ENCODE peak calls at places on chromosomes 16 and 17, in nine cellular contexts. One of them, this sample, is unnamed.

GRCh38 chr16:80824623-80825364 is 20.4 kb upstream of the CDYL2 start:
- DNase-seq in GM23338: peak; percentile 81
- DNase-seq in SK-N-SH: peak; percentile 38
- DNase-seq in GM23248: peak; percentile 69
- DNase-seq in hepatocyte: peak; percentile 72
- DNase-seq in HCT116: peak; percentile 64
- DNase-seq in neural progenitor cell: peak; percentile 71
- DNase-seq in MM.1S: peak; percentile 55
- DNase-seq in PC-3: peak; percentile 76
- DNase-seq in this sample: peak; percentile 63

GRCh38 chr16:6081320-6081976 is 983.9 kb upstream of the EEF2KMT start:
- DNase-seq in HCT116: no peak
- DNase-seq in GM23248: peak; percentile 8
- DNase-seq in neural progenitor cell: peak; percentile 59
- DNase-seq in PC-3: peak; percentile 6
- DNase-seq in GM23338: peak; percentile 70
- DNase-seq in hepatocyte: peak; percentile 46
- DNase-seq in MM.1S: peak; percentile 53
- DNase-seq in SK-N-SH: peak; percentile 57
- DNase-seq in this sample: peak; percentile 36

GRCh38 chr16:84916850-84917249 is 94.5 kb downstream of the ZDHHC7 start:
- DNase-seq in SK-N-SH: no peak
- DNase-seq in GM23248: no peak
- DNase-seq in MM.1S: no peak
- DNase-seq in neural progenitor cell: no peak
- DNase-seq in hepatocyte: no peak
- DNase-seq in PC-3: no peak
- DNase-seq in GM23338: no peak
- DNase-seq in HCT116: no peak
- DNase-seq in this sample: no peak

GRCh38 chr16:1407749-1408148 is 6.8 kb downstream of the UNKL start:
- DNase-seq in HCT116: no peak
- DNase-seq in hepatocyte: no peak
- DNase-seq in SK-N-SH: peak; percentile 53
- DNase-seq in neural progenitor cell: no peak
- DNase-seq in GM23248: peak; percentile 61
- DNase-seq in MM.1S: no peak
- DNase-seq in GM23338: no peak
- DNase-seq in PC-3: no peak
- DNase-seq in this sample: no peak

GRCh38 chr17:49880291-49881053 is 32.6 kb upstream of the TAC4 start:
- DNase-seq in GM23248: peak; percentile 84
- DNase-seq in hepatocyte: peak; percentile 92
- DNase-seq in PC-3: peak; percentile 91
- DNase-seq in MM.1S: peak; percentile 77
- DNase-seq in GM23338: peak; percentile 96
- DNase-seq in neural progenitor cell: peak; percentile 94
- DNase-seq in SK-N-SH: peak; percentile 97
- DNase-seq in HCT116: peak; percentile 70
- DNase-seq in this sample: peak; percentile 58

GRCh38 chr16:86405319-86405718 is 105.0 kb upstream of the FOXF1 start:
- DNase-seq in hepatocyte: no peak
- DNase-seq in HCT116: no peak
- DNase-seq in SK-N-SH: no peak
- DNase-seq in neural progenitor cell: no peak
- DNase-seq in PC-3: no peak
- DNase-seq in MM.1S: no peak
- DNase-seq in GM23338: no peak
- DNase-seq in GM23248: no peak
- DNase-seq in this sample: no peak

GRCh38 chr17:80761421-80761871 is 216.8 kb downstream of the RPTOR start:
- DNase-seq in GM23338: no peak
- DNase-seq in GM23248: peak; percentile 66
- DNase-seq in HCT116: peak; percentile 72
- DNase-seq in MM.1S: no peak
- DNase-seq in PC-3: peak; percentile 95
- DNase-seq in SK-N-SH: no peak
- DNase-seq in hepatocyte: peak; percentile 31
- DNase-seq in neural progenitor cell: no peak
- DNase-seq in this sample: no peak

GRCh38 chr16:67661101-67661661 is 421 bp downstream of the PARD6A start:
- DNase-seq in neural progenitor cell: peak; percentile 90
- DNase-seq in PC-3: peak; percentile 45
- DNase-seq in MM.1S: peak; percentile 49
- DNase-seq in GM23248: peak; percentile 74
- DNase-seq in GM23338: peak; percentile 86
- DNase-seq in HCT116: no peak
- DNase-seq in SK-N-SH: peak; percentile 63
- DNase-seq in hepatocyte: peak; percentile 84
- DNase-seq in this sample: no peak

GRCh38 chr16:15976225-15976812 is 26.9 kb downstream of the ABCC1 start:
- DNase-seq in MM.1S: no peak
- DNase-seq in HCT116: no peak
- DNase-seq in GM23248: peak; percentile 59
- DNase-seq in neural progenitor cell: no peak
- DNase-seq in PC-3: no peak
- DNase-seq in hepatocyte: no peak
- DNase-seq in GM23338: no peak
- DNase-seq in SK-N-SH: no peak
- DNase-seq in this sample: no peak

GRCh38 chr17:48747445-48748363 is 19.2 kb upstream of the HOXB13 start:
- DNase-seq in neural progenitor cell: peak; percentile 65
- DNase-seq in hepatocyte: no peak
- DNase-seq in HCT116: no peak
- DNase-seq in GM23248: no peak
- DNase-seq in MM.1S: no peak
- DNase-seq in GM23338: peak; percentile 64
- DNase-seq in PC-3: peak; percentile 71
- DNase-seq in SK-N-SH: peak; percentile 49
- DNase-seq in this sample: no peak

GRCh38 chr17:80936218-80936617 is 55.4 kb upstream of the CHMP6 start:
- DNase-seq in GM23248: no peak
- DNase-seq in GM23338: no peak
- DNase-seq in PC-3: peak; percentile 44
- DNase-seq in MM.1S: no peak
- DNase-seq in HCT116: no peak
- DNase-seq in SK-N-SH: no peak
- DNase-seq in hepatocyte: no peak
- DNase-seq in neural progenitor cell: no peak
- DNase-seq in this sample: no peak

GRCh38 chr16:2339521-2340484 is 725 bp downstream of the ABCA3 start:
- DNase-seq in PC-3: peak; percentile 47
- DNase-seq in GM23338: peak; percentile 66
- DNase-seq in hepatocyte: peak; percentile 65
- DNase-seq in GM23248: peak; percentile 54
- DNase-seq in SK-N-SH: peak; percentile 83
- DNase-seq in neural progenitor cell: peak; percentile 75
- DNase-seq in MM.1S: peak; percentile 34
- DNase-seq in HCT116: no peak
- DNase-seq in this sample: no peak

GRCh38 chr17:72797142-72797541 is 295.3 kb downstream of the SLC39A11 start:
- DNase-seq in neural progenitor cell: no peak
- DNase-seq in hepatocyte: no peak
- DNase-seq in HCT116: no peak
- DNase-seq in GM23248: no peak
- DNase-seq in MM.1S: no peak
- DNase-seq in GM23338: no peak
- DNase-seq in PC-3: no peak
- DNase-seq in SK-N-SH: no peak
- DNase-seq in this sample: no peak

GRCh38 chr16:30786115-30786935 is 680 bp downstream of the ZNF629 start:
- DNase-seq in PC-3: peak; percentile 28
- DNase-seq in HCT116: no peak
- DNase-seq in GM23248: peak; percentile 95
- DNase-seq in hepatocyte: peak; percentile 88
- DNase-seq in neural progenitor cell: peak; percentile 71
- DNase-seq in MM.1S: no peak
- DNase-seq in SK-N-SH: peak; percentile 91
- DNase-seq in GM23338: peak; percentile 72
- DNase-seq in this sample: no peak
- H2AFZ ChIP-seq in PC-3: peak overlapping the region; percentile 50
- H2AFZ ChIP-seq in HCT116: no peak overlapping the region
- H2AFZ ChIP-seq in GM23248: peak overlapping the region; percentile 100
- H2AFZ ChIP-seq in hepatocyte: peak overlapping the region; percentile 99
- H2AFZ ChIP-seq in neural progenitor cell: peak overlapping the region; percentile 87
- H2AFZ ChIP-seq in MM.1S: peak overlapping the region; percentile 45
- H2AFZ ChIP-seq in SK-N-SH: no peak overlapping the region
- H2AFZ ChIP-seq in GM23338: no peak overlapping the region
- H2AFZ ChIP-seq in this sample: no peak overlapping the region

DNA sequence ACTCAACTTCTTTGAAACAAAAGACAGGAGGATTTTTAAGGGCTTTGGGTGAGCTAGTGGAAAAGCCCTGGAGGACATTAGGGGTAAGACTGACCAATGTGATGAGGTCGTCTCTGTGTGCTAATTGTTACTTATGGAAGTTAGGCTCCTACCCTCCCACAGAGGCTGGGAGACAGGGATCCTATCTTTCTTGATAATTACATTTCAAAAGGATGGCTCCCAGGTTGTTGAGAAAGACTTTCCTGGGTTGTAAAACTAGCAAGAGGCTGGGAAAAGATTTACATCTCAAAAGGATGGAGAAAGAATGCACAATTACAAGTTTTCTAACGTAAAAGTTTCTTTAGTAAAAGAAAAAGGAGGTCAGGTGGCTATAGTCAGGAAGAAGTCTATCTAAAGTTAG is 605.8 kb upstream of the GOT2 start:
- DNase-seq in GM23338: peak; percentile 87
- DNase-seq in PC-3: no peak
- DNase-seq in HCT116: no peak
- DNase-seq in SK-N-SH: no peak
- DNase-seq in GM23248: no peak
- DNase-seq in MM.1S: no peak
- DNase-seq in neural progenitor cell: no peak
- DNase-seq in hepatocyte: no peak
- DNase-seq in this sample: no peak
- TF ChIP-seq EZH2phosphoT487 in GM23338: no peak
- TF ChIP-seq EZH2phosphoT487 in PC-3: no peak
- TF ChIP-seq EZH2phosphoT487 in HCT116: no peak
- TF ChIP-seq EZH2phosphoT487 in SK-N-SH: no peak
- TF ChIP-seq EZH2phosphoT487 in GM23248: no peak
- TF ChIP-seq EZH2phosphoT487 in MM.1S: no peak
- TF ChIP-seq EZH2phosphoT487 in neural progenitor cell: no peak
- TF ChIP-seq EZH2phosphoT487 in hepatocyte: no peak
- TF ChIP-seq EZH2phosphoT487 in this sample: no peak

GRCh38 chr17:58060596-58061191 is 22.5 kb upstream of the DYNLL2 start:
- DNase-seq in GM23338: no peak
- DNase-seq in HCT116: no peak
- DNase-seq in GM23248: peak; percentile 42
- DNase-seq in PC-3: no peak
- DNase-seq in hepatocyte: peak; percentile 22
- DNase-seq in MM.1S: no peak
- DNase-seq in SK-N-SH: no peak
- DNase-seq in neural progenitor cell: no peak
- DNase-seq in this sample: no peak

GRCh38 chr17:58056476-58056875 is 26.7 kb upstream of the DYNLL2 start:
- DNase-seq in PC-3: peak; percentile 69
- DNase-seq in SK-N-SH: no peak
- DNase-seq in HCT116: no peak
- DNase-seq in MM.1S: no peak
- DNase-seq in hepatocyte: no peak
- DNase-seq in neural progenitor cell: no peak
- DNase-seq in GM23338: no peak
- DNase-seq in GM23248: no peak
- DNase-seq in this sample: no peak

GRCh38 chr17:58054641-58055040 is 28.6 kb upstream of the DYNLL2 start:
- DNase-seq in GM23338: no peak
- DNase-seq in HCT116: no peak
- DNase-seq in PC-3: no peak
- DNase-seq in GM23248: no peak
- DNase-seq in SK-N-SH: no peak
- DNase-seq in hepatocyte: no peak
- DNase-seq in neural progenitor cell: no peak
- DNase-seq in MM.1S: no peak
- DNase-seq in this sample: no peak

GRCh38 chr17:58059141-58059540 is 24.1 kb upstream of the DYNLL2 start:
- DNase-seq in hepatocyte: no peak
- DNase-seq in HCT116: no peak
- DNase-seq in SK-N-SH: no peak
- DNase-seq in MM.1S: no peak
- DNase-seq in GM23338: peak; percentile 64
- DNase-seq in PC-3: peak; percentile 28
- DNase-seq in GM23248: no peak
- DNase-seq in neural progenitor cell: no peak
- DNase-seq in this sample: no peak
- H3K27ac ChIP-seq in hepatocyte: no peak overlapping the region
- H3K27ac ChIP-seq in HCT116: no peak overlapping the region
- H3K27ac ChIP-seq in SK-N-SH: no peak overlapping the region
- H3K27ac ChIP-seq in MM.1S: no peak overlapping the region
- H3K27ac ChIP-seq in GM23338: no peak overlapping the region
- H3K27ac ChIP-seq in PC-3: no peak overlapping the region
- H3K27ac ChIP-seq in GM23248: no peak overlapping the region
- H3K27ac ChIP-seq in neural progenitor cell: no peak overlapping the region
- H3K27ac ChIP-seq in this sample: no peak overlapping the region

GRCh38 chr17:74104921-74105320 is 98.6 kb upstream of the RPL38 start:
- DNase-seq in PC-3: no peak
- DNase-seq in hepatocyte: no peak
- DNase-seq in neural progenitor cell: no peak
- DNase-seq in GM23338: no peak
- DNase-seq in GM23248: no peak
- DNase-seq in MM.1S: no peak
- DNase-seq in SK-N-SH: no peak
- DNase-seq in HCT116: no peak
- DNase-seq in this sample: no peak

GRCh38 chr17:74108126-74108705 is 95.3 kb upstream of the RPL38 start:
- DNase-seq in MM.1S: no peak
- DNase-seq in GM23248: no peak
- DNase-seq in SK-N-SH: no peak
- DNase-seq in hepatocyte: no peak
- DNase-seq in neural progenitor cell: no peak
- DNase-seq in HCT116: no peak
- DNase-seq in GM23338: no peak
- DNase-seq in PC-3: no peak
- DNase-seq in this sample: no peak

GRCh38 chr17:74101527-74101926 is 102.0 kb upstream of the RPL38 start:
- DNase-seq in PC-3: no peak
- DNase-seq in hepatocyte: no peak
- DNase-seq in SK-N-SH: no peak
- DNase-seq in MM.1S: no peak
- DNase-seq in HCT116: no peak
- DNase-seq in GM23338: no peak
- DNase-seq in GM23248: no peak
- DNase-seq in neural progenitor cell: no peak
- DNase-seq in this sample: no peak

GRCh38 chr17:74110467-74110866 is 93.0 kb upstream of the RPL38 start:
- DNase-seq in neural progenitor cell: peak; percentile 53
- DNase-seq in PC-3: no peak
- DNase-seq in GM23338: no peak
- DNase-seq in hepatocyte: no peak
- DNase-seq in MM.1S: no peak
- DNase-seq in HCT116: no peak
- DNase-seq in GM23248: no peak
- DNase-seq in SK-N-SH: no peak
- DNase-seq in this sample: no peak

DNA sequence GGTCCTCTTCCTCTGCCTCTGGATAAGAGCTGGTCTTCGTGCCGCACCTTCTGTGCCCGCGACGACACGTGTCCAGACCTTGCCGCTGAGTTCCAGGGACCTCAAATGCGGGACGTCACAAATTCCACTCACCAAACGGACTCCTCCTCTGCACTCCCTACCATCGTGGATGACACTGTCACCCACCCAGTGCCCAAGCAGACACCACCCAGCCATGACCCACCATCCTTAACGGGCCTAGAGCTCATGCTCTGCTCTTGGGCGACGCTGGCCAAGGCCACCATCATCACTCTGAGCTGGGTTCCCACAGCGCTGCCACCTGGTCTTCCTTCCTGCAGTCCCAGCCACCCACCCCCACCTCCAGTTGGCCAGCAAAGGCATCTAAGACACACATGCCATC is 96.4 kb upstream of the RPL38 start:
- DNase-seq in GM23338: no peak
- DNase-seq in GM23248: no peak
- DNase-seq in SK-N-SH: no peak
- DNase-seq in HCT116: no peak
- DNase-seq in neural progenitor cell: no peak
- DNase-seq in PC-3: no peak
- DNase-seq in MM.1S: no peak
- DNase-seq in hepatocyte: no peak
- DNase-seq in this sample: no peak
- H2AFZ ChIP-seq in GM23338: no peak overlapping the region
- H2AFZ ChIP-seq in GM23248: no peak overlapping the region
- H2AFZ ChIP-seq in SK-N-SH: no peak overlapping the region
- H2AFZ ChIP-seq in HCT116: no peak overlapping the region
- H2AFZ ChIP-seq in neural progenitor cell: no peak overlapping the region
- H2AFZ ChIP-seq in PC-3: no peak overlapping the region
- H2AFZ ChIP-seq in MM.1S: no peak overlapping the region
- H2AFZ ChIP-seq in hepatocyte: no peak overlapping the region
- H2AFZ ChIP-seq in this sample: no peak overlapping the region

This sample was measured in OCI-LY7.